ENCODE peak calls at places on chromosome 9, in nine cellular contexts. M is GM13977; E is ovary; Q is A673; P is AG04450; H is activated CD8-positive, alpha-beta T cell treated with anti-CD3 and anti-CD28 coated beads for 36 hours; J is HFF-Myc; F is cardiac muscle cell; K is cardiac fibroblast. X is an unnamed sample.
A peak's percentile ranks its signal among the peaks of the same experiment; 100 is the strongest.

GRCh38 chr9:20944507-20944906 is 86.9 kb downstream of the HACD4 start:
- DNase-seq in M (no peak), E (no peak), Q (no peak), P (no peak), H (no peak), J (no peak), F (no peak), K (no peak), X (no peak)

GRCh38 chr9:121741198-121741918 is 89.9 kb downstream of the DAB2IP start:
- DNase-seq in M (no peak), E (no peak), Q (no peak), P (no peak), H (no peak), J (no peak), F (peak; percentile 30), K (no peak), X (no peak)

GRCh38 chr9:114655689-114656088 is 1.9 kb downstream of the TEX53 start:
- DNase-seq in M (no peak), E (no peak), Q (no peak), P (peak; percentile 27), H (no peak), J (no peak), F (no peak), K (peak; percentile 69), X (no peak)

GRCh38 chr9:8857330-8858249 is 1058.0 kb upstream of the DMAC1 start:
- DNase-seq in M (peak; percentile 28), E (peak; percentile 86), Q (peak; percentile 24), P (no peak), H (peak; percentile 14), J (no peak), F (peak; percentile 73), K (peak; percentile 38), X (peak; percentile 4)

GRCh38 chr9:36092509-36093215 is 43.9 kb upstream of the GLIPR2 start:
- DNase-seq in M (peak; percentile 53), E (no peak), Q (no peak), P (no peak), H (peak; percentile 69), J (no peak), F (no peak), K (no peak), X (no peak)

GRCh38 chr9:87405677-87406544 is 91.8 kb upstream of the DAPK1 start:
- DNase-seq in M (no peak), E (no peak), Q (peak; percentile 90), P (no peak), H (no peak), J (no peak), F (no peak), K (peak; percentile 76), X (peak; percentile 41)

GRCh38 chr9:97501972-97502221 is 431 bp downstream of the TMOD1 start:
- DNase-seq in M (peak; percentile 48), E (no peak), Q (no peak), P (no peak), H (no peak), J (no peak), F (no peak), K (no peak), X (no peak)

GRCh38 chr9:105126233-105126632 is 118.2 kb upstream of the SLC44A1 start:
- DNase-seq in M (no peak), E (no peak), Q (no peak), P (no peak), H (no peak), J (no peak), F (no peak), K (peak; percentile 22), X (no peak)

GRCh38 chr9:70600479-70600878 is 186.0 kb upstream of the KLF9 start:
- DNase-seq in M (no peak), E (peak; percentile 60), Q (no peak), P (peak; percentile 62), H (no peak), J (no peak), F (no peak), K (peak; percentile 89), X (no peak)

GRCh38 chr9:92986175-92987110 is 39.1 kb downstream of the FGD3 start:
- DNase-seq in M (no peak), E (no peak), Q (peak; percentile 39), P (no peak), H (peak; percentile 72), J (no peak), F (no peak), K (peak; percentile 14), X (no peak)

GRCh38 chr9:37914701-37915358 is 10.9 kb upstream of the SLC25A51 start:
- DNase-seq in M (no peak), E (no peak), Q (no peak), P (no peak), H (no peak), J (no peak), F (no peak), K (no peak), X (no peak)

GRCh38 chr9:100505564-100506159 is 32.7 kb downstream of the TMEFF1 start:
- DNase-seq in M (peak; percentile 37), E (peak; percentile 38), Q (peak; percentile 86), P (peak; percentile 4), H (peak; percentile 89), J (peak; percentile 25), F (peak; percentile 60), K (peak; percentile 61), X (peak; percentile 81)

GRCh38 chr9:124290053-124290581 is 32.4 kb downstream of the NEK6 start:
- DNase-seq in M (peak; percentile 48), E (no peak), Q (no peak), P (no peak), H (no peak), J (no peak), F (no peak), K (no peak), X (no peak)
- TF ChIP-seq CTCF in M (peak; percentile 36), E (no peak), Q (no peak), P (no peak), H (no peak), J (no peak), F (no peak), K (no peak), X (no peak)

GRCh38 chr9:2837915-2838314 is 6.0 kb downstream of the PUM3 start:
- DNase-seq in M (no peak), E (no peak), Q (peak; percentile 10), P (no peak), H (no peak), J (no peak), F (no peak), K (peak; percentile 62), X (no peak)
- TF ChIP-seq CTCF in M (peak; percentile 19), E (peak; percentile 46), Q (peak; percentile 54), P (no peak), H (no peak), J (no peak), F (peak; percentile 24), K (peak; percentile 14), X (no peak)

GRCh38 chr9:15329539-15330109 is 22.6 kb upstream of the TTC39B start:
- DNase-seq in M (no peak), E (no peak), Q (no peak), P (no peak), H (no peak), J (no peak), F (no peak), K (no peak), X (no peak)

GRCh38 chr9:15328946-15329345 is 21.9 kb upstream of the TTC39B start:
- DNase-seq in M (no peak), E (no peak), Q (no peak), P (no peak), H (no peak), J (no peak), F (no peak), K (no peak), X (no peak)

GRCh38 chr9:15333376-15333881 is 26.4 kb upstream of the TTC39B start:
- DNase-seq in M (no peak), E (no peak), Q (no peak), P (no peak), H (no peak), J (no peak), F (no peak), K (no peak), X (no peak)

GRCh38 chr9:15332939-15333338 is 25.9 kb upstream of the TTC39B start:
- DNase-seq in M (no peak), E (no peak), Q (no peak), P (no peak), H (no peak), J (no peak), F (no peak), K (no peak), X (no peak)
- TF ChIP-seq CTCF in M (no peak), E (no peak), Q (no peak), P (no peak), H (no peak), J (no peak), F (no peak), K (no peak), X (no peak)

GRCh38 chr9:91032056-91032455 is 230.4 kb downstream of the SYK start:
- DNase-seq in M (no peak), E (no peak), Q (no peak), P (no peak), H (no peak), J (no peak), F (peak; percentile 64), K (peak; percentile 20), X (no peak)

GRCh38 chr9:91034976-91035824 is 233.6 kb downstream of the SYK start:
- DNase-seq in M (no peak), E (no peak), Q (no peak), P (no peak), H (no peak), J (no peak), F (no peak), K (no peak), X (no peak)

GRCh38 chr9:91034521-91034920 is 232.9 kb downstream of the SYK start:
- DNase-seq in M (no peak), E (no peak), Q (no peak), P (no peak), H (no peak), J (no peak), F (no peak), K (no peak), X (no peak)

GRCh38 chr9:91033270-91033669 is 231.7 kb downstream of the SYK start:
- DNase-seq in M (no peak), E (no peak), Q (no peak), P (no peak), H (no peak), J (no peak), F (no peak), K (no peak), X (no peak)

GRCh38 chr9:91033802-91034201 is 232.2 kb downstream of the SYK start:
- DNase-seq in M (peak; percentile 40), E (no peak), Q (peak; percentile 28), P (no peak), H (peak; percentile 79), J (no peak), F (peak; percentile 41), K (no peak), X (no peak)
- TF ChIP-seq CTCF in M (peak; percentile 70), E (no peak), Q (peak; percentile 63), P (peak; percentile 36), H (peak; percentile 74), J (peak; percentile 57), F (peak; percentile 49), K (peak; percentile 54), X (no peak)

DNA sequence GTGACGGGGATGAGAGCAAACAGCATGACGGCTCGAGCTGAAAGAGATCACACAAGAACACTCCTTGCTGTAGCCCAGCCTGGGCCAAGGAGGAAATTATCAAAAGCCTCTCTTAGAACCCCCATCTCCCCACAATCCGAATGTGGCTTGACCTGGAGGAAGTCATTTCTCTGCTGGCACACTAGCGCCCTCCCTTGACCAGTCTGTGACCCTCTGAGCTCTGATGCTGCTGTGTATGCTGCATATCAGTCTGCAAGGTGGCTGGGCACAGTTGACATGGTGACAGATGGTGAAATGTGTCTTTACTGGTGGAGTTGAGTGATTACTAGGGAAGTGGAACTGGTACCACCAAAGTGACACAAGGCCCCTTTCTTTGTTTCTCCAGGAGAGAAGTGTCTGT is 3.3 kb downstream of the SLC46A2 start:
- DNase-seq in M (no peak), E (no peak), Q (peak; percentile 11), P (no peak), H (peak; percentile 21), J (no peak), F (no peak), K (no peak), X (no peak)
- TF ChIP-seq CTCF in M (peak; percentile 56), E (no peak), Q (peak; percentile 47), P (peak; percentile 12), H (no peak), J (peak; percentile 16), F (peak; percentile 28), K (peak; percentile 22), X (no peak)